ENCODE peak calls at places on chromosomes 5 and 9, in six cellular contexts. One of them, this sample, is unnamed.

GRCh38 chr9:14155237-14155636 is 158.7 kb downstream of the NFIB start:
- DNase-seq in BJ: no peak
- DNase-seq in right atrium auricular region: no peak
- DNase-seq in left ventricle myocardium inferior: no peak
- DNase-seq in breast epithelium: no peak
- DNase-seq in GM12864: no peak
- DNase-seq in this sample: no peak

GRCh38 chr9:132418743-132419363 is 8.8 kb downstream of the CFAP77 start:
- DNase-seq in BJ: no peak
- DNase-seq in right atrium auricular region: no peak
- DNase-seq in left ventricle myocardium inferior: no peak
- DNase-seq in breast epithelium: no peak
- DNase-seq in GM12864: no peak
- DNase-seq in this sample: no peak

GRCh38 chr5:10863763-10864383 is 102.8 kb upstream of the DAP start:
- DNase-seq in BJ: no peak
- DNase-seq in right atrium auricular region: no peak
- DNase-seq in left ventricle myocardium inferior: no peak
- DNase-seq in breast epithelium: no peak
- DNase-seq in GM12864: peak
- DNase-seq in this sample: peak

GRCh38 chr9:34599546-34599945 is 10.0 kb upstream of the CNTFR start:
- DNase-seq in BJ: no peak
- DNase-seq in right atrium auricular region: no peak
- DNase-seq in left ventricle myocardium inferior: no peak
- DNase-seq in breast epithelium: no peak
- DNase-seq in GM12864: no peak
- DNase-seq in this sample: no peak

GRCh38 chr5:147050172-147050571 is 171.6 kb upstream of the PPP2R2B start:
- DNase-seq in BJ: no peak
- DNase-seq in right atrium auricular region: no peak
- DNase-seq in left ventricle myocardium inferior: no peak
- DNase-seq in breast epithelium: no peak
- DNase-seq in GM12864: no peak
- DNase-seq in this sample: no peak

GRCh38 chr5:83348281-83348780 is 123.2 kb upstream of the VCAN start:
- DNase-seq in BJ: no peak
- DNase-seq in right atrium auricular region: no peak
- DNase-seq in left ventricle myocardium inferior: no peak
- DNase-seq in breast epithelium: no peak
- DNase-seq in GM12864: no peak
- DNase-seq in this sample: no peak

GRCh38 chr9:93183663-93184438 is at the start of gene WNK2:
- DNase-seq in BJ: no peak
- DNase-seq in right atrium auricular region: no peak
- DNase-seq in left ventricle myocardium inferior: no peak
- DNase-seq in breast epithelium: no peak
- DNase-seq in GM12864: no peak
- DNase-seq in this sample: no peak

GRCh38 chr9:87601175-87601574 is 103.5 kb downstream of the DAPK1 start:
- DNase-seq in BJ: no peak
- DNase-seq in right atrium auricular region: no peak
- DNase-seq in left ventricle myocardium inferior: no peak
- DNase-seq in breast epithelium: no peak
- DNase-seq in GM12864: no peak
- DNase-seq in this sample: peak

GRCh38 chr9:123438821-123439220 is 82.8 kb downstream of the CRB2 start:
- DNase-seq in BJ: no peak
- DNase-seq in right atrium auricular region: no peak
- DNase-seq in left ventricle myocardium inferior: no peak
- DNase-seq in breast epithelium: peak
- DNase-seq in GM12864: no peak
- DNase-seq in this sample: no peak

GRCh38 chr9:134389659-134390058 is 63.4 kb downstream of the RXRA start:
- DNase-seq in BJ: no peak
- DNase-seq in right atrium auricular region: no peak
- DNase-seq in left ventricle myocardium inferior: no peak
- DNase-seq in breast epithelium: no peak
- DNase-seq in GM12864: no peak
- DNase-seq in this sample: no peak

GRCh38 chr5:56763711-56764466 is 51.5 kb upstream of the MAP3K1 start:
- DNase-seq in BJ: peak
- DNase-seq in right atrium auricular region: no peak
- DNase-seq in left ventricle myocardium inferior: no peak
- DNase-seq in breast epithelium: peak
- DNase-seq in GM12864: no peak
- DNase-seq in this sample: no peak

GRCh38 chr5:127518319-127518621 is 830 bp downstream of the PRRC1 start:
- DNase-seq in BJ: peak
- DNase-seq in right atrium auricular region: no peak
- DNase-seq in left ventricle myocardium inferior: no peak
- DNase-seq in breast epithelium: no peak
- DNase-seq in GM12864: peak
- DNase-seq in this sample: no peak

GRCh38 chr9:38685535-38685934 is 34.4 kb downstream of the FAM240B start:
- DNase-seq in BJ: no peak
- DNase-seq in right atrium auricular region: no peak
- DNase-seq in left ventricle myocardium inferior: no peak
- DNase-seq in breast epithelium: no peak
- DNase-seq in GM12864: no peak
- DNase-seq in this sample: no peak

GRCh38 chr9:16294371-16294770 is 576.1 kb downstream of the BNC2 start:
- DNase-seq in BJ: no peak
- DNase-seq in right atrium auricular region: no peak
- DNase-seq in left ventricle myocardium inferior: no peak
- DNase-seq in breast epithelium: no peak
- DNase-seq in GM12864: no peak
- DNase-seq in this sample: no peak

GRCh38 chr9:89309166-89309565 is 1.8 kb upstream of the CKS2 start:
- DNase-seq in BJ: no peak
- DNase-seq in right atrium auricular region: no peak
- DNase-seq in left ventricle myocardium inferior: no peak
- DNase-seq in breast epithelium: no peak
- DNase-seq in GM12864: no peak
- DNase-seq in this sample: peak

DNA sequence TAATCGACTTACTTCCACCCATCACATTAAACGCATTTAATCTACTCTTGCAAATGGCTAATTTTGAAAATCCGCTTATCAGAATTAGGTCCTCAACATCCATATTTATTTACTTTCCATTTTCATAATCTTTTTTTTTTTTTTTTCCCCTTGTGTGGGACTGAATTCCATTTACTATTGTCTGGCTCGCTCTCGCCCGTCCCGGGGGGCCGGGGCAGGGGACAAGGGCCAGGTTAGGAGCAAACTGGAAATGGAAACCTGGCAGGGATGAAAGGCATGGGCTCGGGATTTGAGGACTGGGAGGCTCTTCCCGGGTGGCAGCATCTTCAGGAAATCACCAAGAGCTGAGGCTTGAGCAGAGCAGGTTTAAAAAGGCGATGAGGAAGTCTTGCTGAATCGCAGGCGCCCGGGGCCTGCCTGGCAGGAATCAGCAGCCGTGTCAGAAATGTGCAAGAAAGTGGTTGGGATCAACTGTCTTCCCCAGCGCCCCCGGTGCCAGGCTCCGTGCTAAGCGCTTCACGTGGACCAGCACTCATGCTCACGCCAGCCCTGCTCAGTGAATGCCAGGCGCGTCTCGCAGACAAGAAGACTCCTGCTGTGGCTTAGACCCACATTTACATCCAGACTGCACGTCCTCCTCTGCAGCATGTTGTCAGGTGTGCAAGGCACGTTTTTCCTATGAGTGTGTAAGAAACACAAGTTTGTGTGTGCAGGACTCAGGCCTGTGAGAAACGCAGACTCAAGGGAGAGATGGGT is 66.4 kb upstream of the UNC5A start:
- DNase-seq in BJ: no peak
- DNase-seq in right atrium auricular region: peak
- DNase-seq in left ventricle myocardium inferior: no peak
- DNase-seq in breast epithelium: peak
- DNase-seq in GM12864: no peak
- DNase-seq in this sample: no peak
- H3K4me3 ChIP-seq in BJ: no peak
- H3K4me3 ChIP-seq in right atrium auricular region: no peak
- H3K4me3 ChIP-seq in left ventricle myocardium inferior: peak
- H3K4me3 ChIP-seq in breast epithelium: peak
- H3K4me3 ChIP-seq in GM12864: no peak
- H3K4me3 ChIP-seq in this sample: no peak

GRCh38 chr9:127734747-127735529 is at the start of gene TOR2A:
- DNase-seq in BJ: peak
- DNase-seq in right atrium auricular region: peak
- DNase-seq in left ventricle myocardium inferior: peak
- DNase-seq in breast epithelium: peak
- DNase-seq in GM12864: peak
- DNase-seq in this sample: peak

GRCh38 chr9:127733609-127734008 is 1.5 kb downstream of the TOR2A start:
- DNase-seq in BJ: no peak
- DNase-seq in right atrium auricular region: no peak
- DNase-seq in left ventricle myocardium inferior: no peak
- DNase-seq in breast epithelium: no peak
- DNase-seq in GM12864: no peak
- DNase-seq in this sample: no peak

GRCh38 chr9:127738666-127739065 is 3.6 kb upstream of the TOR2A start:
- DNase-seq in BJ: no peak
- DNase-seq in right atrium auricular region: no peak
- DNase-seq in left ventricle myocardium inferior: no peak
- DNase-seq in breast epithelium: no peak
- DNase-seq in GM12864: no peak
- DNase-seq in this sample: no peak

GRCh38 chr9:127734247-127734746 is 797 bp downstream of the TOR2A start:
- DNase-seq in BJ: no peak
- DNase-seq in right atrium auricular region: no peak
- DNase-seq in left ventricle myocardium inferior: no peak
- DNase-seq in breast epithelium: no peak
- DNase-seq in GM12864: no peak
- DNase-seq in this sample: no peak

GRCh38 chr9:127735530-127736176 is 559 bp upstream of the TOR2A start:
- DNase-seq in BJ: no peak
- DNase-seq in right atrium auricular region: no peak
- DNase-seq in left ventricle myocardium inferior: no peak
- DNase-seq in breast epithelium: no peak
- DNase-seq in GM12864: no peak
- DNase-seq in this sample: no peak
- H3K4me3 ChIP-seq in BJ: no peak
- H3K4me3 ChIP-seq in right atrium auricular region: no peak
- H3K4me3 ChIP-seq in left ventricle myocardium inferior: peak
- H3K4me3 ChIP-seq in breast epithelium: no peak
- H3K4me3 ChIP-seq in GM12864: no peak
- H3K4me3 ChIP-seq in this sample: no peak

GRCh38 chr9:136885950-136886578 is at the start of gene TRAF2:
- DNase-seq in BJ: peak
- DNase-seq in right atrium auricular region: peak
- DNase-seq in left ventricle myocardium inferior: peak
- DNase-seq in breast epithelium: peak
- DNase-seq in GM12864: peak
- DNase-seq in this sample: peak

GRCh38 chr9:136886610-136887597 is 588 bp downstream of the TRAF2 start:
- DNase-seq in BJ: no peak
- DNase-seq in right atrium auricular region: no peak
- DNase-seq in left ventricle myocardium inferior: no peak
- DNase-seq in breast epithelium: no peak
- DNase-seq in GM12864: no peak
- DNase-seq in this sample: peak

GRCh38 chr9:136881691-136882108 is 4.6 kb upstream of the TRAF2 start:
- DNase-seq in BJ: no peak
- DNase-seq in right atrium auricular region: no peak
- DNase-seq in left ventricle myocardium inferior: no peak
- DNase-seq in breast epithelium: no peak
- DNase-seq in GM12864: no peak
- DNase-seq in this sample: no peak

GRCh38 chr9:136880651-136881050 is 5.7 kb upstream of the TRAF2 start:
- DNase-seq in BJ: no peak
- DNase-seq in right atrium auricular region: no peak
- DNase-seq in left ventricle myocardium inferior: no peak
- DNase-seq in breast epithelium: no peak
- DNase-seq in GM12864: no peak
- DNase-seq in this sample: no peak

DNA sequence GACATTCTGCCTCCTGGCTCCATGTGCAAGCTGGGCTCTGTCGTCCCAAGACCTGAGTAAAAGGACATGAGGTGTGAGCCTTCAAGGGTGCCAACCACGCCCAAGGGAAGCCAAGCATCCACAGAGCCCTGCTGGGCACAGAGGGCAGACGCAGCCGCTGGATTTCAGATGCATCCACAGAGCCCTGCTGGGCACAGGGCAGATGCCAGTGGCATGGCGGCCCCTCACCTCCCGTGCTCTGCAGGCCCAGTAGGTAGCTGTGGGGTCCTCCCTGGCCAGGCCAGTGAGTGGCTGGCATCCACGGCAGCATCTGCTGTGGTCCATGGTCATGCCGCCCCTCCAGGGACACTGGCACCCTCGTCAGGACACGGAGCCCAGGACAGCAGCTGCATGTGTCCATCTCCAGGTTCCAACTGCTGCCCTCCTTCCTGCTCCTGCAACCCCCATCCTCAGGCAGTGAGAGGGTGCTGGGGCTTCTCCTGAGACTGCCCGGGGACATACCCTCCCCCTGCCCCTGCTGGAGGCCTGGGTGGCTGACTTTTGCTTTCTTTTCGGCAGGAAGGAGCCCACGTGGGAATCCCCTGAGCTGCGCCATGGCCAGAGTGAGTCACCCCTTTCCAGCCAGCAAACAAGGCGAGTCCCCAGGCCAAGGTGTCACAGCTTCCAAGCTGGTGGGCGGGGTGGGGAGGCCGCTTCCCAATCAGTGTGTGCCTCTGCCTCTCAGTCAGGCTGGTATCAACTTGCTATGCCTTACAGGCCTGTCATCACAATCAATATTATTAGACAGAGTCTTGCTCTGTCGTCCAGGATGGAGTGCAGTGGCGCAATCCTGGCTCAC is 4.0 kb upstream of the TRAF2 start:
- DNase-seq in BJ: no peak
- DNase-seq in right atrium auricular region: peak
- DNase-seq in left ventricle myocardium inferior: no peak
- DNase-seq in breast epithelium: no peak
- DNase-seq in GM12864: peak
- DNase-seq in this sample: peak
- H3K4me3 ChIP-seq in BJ: no peak
- H3K4me3 ChIP-seq in right atrium auricular region: no peak
- H3K4me3 ChIP-seq in left ventricle myocardium inferior: peak
- H3K4me3 ChIP-seq in breast epithelium: peak
- H3K4me3 ChIP-seq in GM12864: peak
- H3K4me3 ChIP-seq in this sample: no peak

DNA sequence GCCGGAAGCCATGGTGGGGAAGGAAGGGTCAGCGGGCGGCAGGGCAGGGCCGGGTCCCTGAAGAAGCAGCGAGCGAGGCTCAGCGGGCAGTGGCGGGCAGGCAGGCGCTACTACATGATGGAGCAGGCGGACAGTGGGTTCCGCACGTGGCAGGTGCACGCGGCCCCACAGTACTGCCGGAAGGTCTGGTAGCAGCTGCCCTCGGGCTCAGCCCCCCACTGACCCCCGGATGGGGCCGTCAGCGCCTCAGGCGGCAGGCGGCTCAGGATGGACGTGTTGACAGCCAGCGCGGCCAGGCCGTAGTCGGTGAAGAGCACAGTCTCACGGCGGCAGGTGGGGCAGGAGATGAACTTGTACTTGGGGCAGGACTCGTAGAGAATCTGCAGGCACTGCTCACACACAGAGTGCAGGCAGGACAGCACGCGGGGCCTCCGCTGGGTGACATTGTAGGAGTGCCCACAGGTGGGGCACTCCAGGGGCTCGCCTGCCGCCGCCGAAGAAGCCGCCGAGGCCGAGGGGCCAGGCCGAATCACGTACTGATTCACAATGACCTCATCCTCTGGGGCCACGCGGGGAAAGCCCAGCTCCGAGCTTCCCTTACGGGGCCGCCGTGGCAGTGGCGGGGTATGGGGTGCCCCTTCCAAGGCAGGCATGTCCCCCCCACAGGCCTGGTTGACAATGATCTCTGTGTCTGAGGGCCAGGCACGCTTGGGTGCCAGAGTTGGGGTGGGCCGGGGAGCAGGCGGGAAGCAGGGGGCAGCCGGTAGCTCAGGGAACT is 1.5 kb downstream of the RNF208 start:
- DNase-seq in BJ: no peak
- DNase-seq in right atrium auricular region: no peak
- DNase-seq in left ventricle myocardium inferior: no peak
- DNase-seq in breast epithelium: no peak
- DNase-seq in GM12864: no peak
- DNase-seq in this sample: no peak
- H3K4me3 ChIP-seq in BJ: no peak
- H3K4me3 ChIP-seq in right atrium auricular region: no peak
- H3K4me3 ChIP-seq in left ventricle myocardium inferior: no peak
- H3K4me3 ChIP-seq in breast epithelium: no peak
- H3K4me3 ChIP-seq in GM12864: no peak
- H3K4me3 ChIP-seq in this sample: no peak

This sample was measured in adrenal gland.